ENCODE peak calls at places on chromosomes 6 and 20, in six cellular contexts. I is endothelial cell of umbilical vein, H is thyroid gland, V is heart left ventricle, Q is lower leg skin, F is A549. Y is an unnamed sample.

GRCh38 chr20:23879811-23880374 is 345 bp upstream of the CST5 start:
- DNase-seq in I (no peak), H (no peak), V (no peak), Q (no peak), F (no peak), Y (no peak)

GRCh38 chr6:158798311-158798710 is 20.9 kb downstream of the EZR start:
- DNase-seq in I (no peak), H (peak; percentile 70), V (no peak), Q (no peak), F (no peak), Y (no peak)

GRCh38 chr6:82144007-82144851 is 103.3 kb downstream of the IBTK start:
- DNase-seq in I (peak; percentile 85), H (no peak), V (peak; percentile 43), Q (peak; percentile 28), F (peak; percentile 88), Y (no peak)

GRCh38 chr20:16929756-16930155 is 181.6 kb downstream of the OTOR start:
- DNase-seq in I (no peak), H (no peak), V (no peak), Q (no peak), F (no peak), Y (no peak)

GRCh38 chr6:107731422-107732319 is 92.4 kb downstream of the SCML4 start:
- DNase-seq in I (no peak), H (no peak), V (no peak), Q (no peak), F (no peak), Y (no peak)

GRCh38 chr6:115733426-115733825 is 327.3 kb downstream of the FRK start:
- DNase-seq in I (no peak), H (no peak), V (no peak), Q (no peak), F (no peak), Y (no peak)

GRCh38 chr6:150492507-150492906 is 107.2 kb upstream of the PLEKHG1 start:
- DNase-seq in I (no peak), H (no peak), V (no peak), Q (no peak), F (peak; percentile 42), Y (no peak)

GRCh38 chr20:34532751-34533150 is 16.5 kb downstream of the DYNLRB1 start:
- DNase-seq in I (no peak), H (no peak), V (no peak), Q (no peak), F (no peak), Y (no peak)

GRCh38 chr20:1950836-1951235 is 43.0 kb downstream of the PDYN start:
- DNase-seq in I (no peak), H (no peak), V (no peak), Q (no peak), F (no peak), Y (no peak)

GRCh38 chr6:147974376-147974775 is 368.3 kb upstream of the SASH1 start:
- DNase-seq in I (no peak), H (no peak), V (no peak), Q (no peak), F (peak; percentile 9), Y (no peak)

GRCh38 chr6:145887969-145888368 is 73.4 kb upstream of the FBXO30 start:
- DNase-seq in I (peak; percentile 70), H (peak; percentile 8), V (no peak), Q (no peak), F (peak; percentile 9), Y (no peak)

GRCh38 chr6:42301986-42302385 is 84.3 kb upstream of the MRPS10 start:
- DNase-seq in I (no peak), H (no peak), V (no peak), Q (no peak), F (no peak), Y (no peak)

GRCh38 chr20:53706511-53707031 is 112.9 kb upstream of the ZNF217 start:
- DNase-seq in I (no peak), H (no peak), V (no peak), Q (no peak), F (no peak), Y (no peak)

GRCh38 chr20:20452254-20452676 is 84.4 kb downstream of the INSM1 start:
- DNase-seq in I (peak; percentile 83), H (no peak), V (peak; percentile 44), Q (peak; percentile 31), F (no peak), Y (peak; percentile 25)

GRCh38 chr6:41678511-41679084 is 40.3 kb downstream of the MDFI start:
- DNase-seq in I (no peak), H (no peak), V (no peak), Q (no peak), F (no peak), Y (no peak)

GRCh38 chr6:168849459-168849858 is 404.2 kb downstream of the THBS2 start:
- DNase-seq in I (no peak), H (no peak), V (no peak), Q (no peak), F (no peak), Y (no peak)

GRCh38 chr6:168852336-168852884 is 401.2 kb downstream of the THBS2 start:
- DNase-seq in I (no peak), H (no peak), V (no peak), Q (no peak), F (no peak), Y (no peak)

GRCh38 chr6:168848797-168849196 is 404.8 kb downstream of the THBS2 start:
- DNase-seq in I (no peak), H (no peak), V (no peak), Q (no peak), F (no peak), Y (no peak)

DNA sequence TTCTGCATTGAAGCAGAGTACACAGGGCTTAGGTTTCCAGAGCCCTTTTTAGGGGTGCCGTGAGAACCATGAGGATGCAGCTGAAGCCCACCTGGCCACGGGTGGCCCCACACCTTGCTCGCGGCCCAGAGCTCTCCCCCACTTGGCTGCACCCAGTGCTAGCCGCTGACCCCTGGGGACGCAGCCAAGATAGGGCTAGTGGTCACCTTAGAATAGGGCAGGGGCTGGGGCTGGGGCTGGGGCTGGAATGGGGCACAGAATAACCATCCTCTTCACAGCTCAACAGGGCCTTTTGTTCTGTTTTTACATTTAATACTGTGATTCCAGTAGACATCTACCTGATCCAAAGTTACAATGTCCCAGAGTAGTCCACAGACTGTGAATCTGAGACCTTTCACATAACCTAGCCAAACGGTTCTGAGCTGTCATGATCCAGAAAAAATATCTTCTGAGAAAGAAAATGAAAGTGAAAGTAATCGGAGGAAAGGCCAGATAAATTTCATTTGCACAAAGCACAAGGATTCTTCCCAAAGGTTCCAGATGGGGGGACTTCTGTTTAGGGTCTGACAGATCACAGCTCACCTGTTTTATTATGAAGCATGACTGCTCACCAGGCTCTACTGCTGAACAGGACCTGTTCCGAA is 402.1 kb downstream of the THBS2 start:
- DNase-seq in I (no peak), H (no peak), V (no peak), Q (no peak), F (no peak), Y (no peak)
- H3K4me3 ChIP-seq in I (no peak overlapping the region), H (no peak overlapping the region), V (peak overlapping the region; percentile 36), Q (no peak overlapping the region), F (no peak overlapping the region), Y (peak overlapping the region; percentile 28)

GRCh38 chr6:30101939-30102700 is 10.8 kb downstream of the TRIM31 start:
- DNase-seq in I (peak; percentile 78), H (peak; percentile 93), V (peak; percentile 93), Q (peak; percentile 83), F (peak; percentile 81), Y (peak; percentile 20)
- TF ChIP-seq CTCF in I (no peak), H (no peak), V (no peak), Q (no peak), F (no peak), Y (no peak)

GRCh38 chr20:48690888-48691287 is 136.9 kb downstream of the PREX1 start:
- DNase-seq in I (no peak), H (peak; percentile 58), V (no peak), Q (no peak), F (no peak), Y (no peak)
- TF ChIP-seq POLR2A in I (no peak), H (no peak), V (no peak), Q (no peak), F (no peak), Y (no peak)

GRCh38 chr6:135185483-135185882 is 4.4 kb downstream of the MYB start:
- DNase-seq in I (no peak), H (no peak), V (no peak), Q (no peak), F (no peak), Y (no peak)
- H3K4me3 ChIP-seq in I (no peak overlapping the region), H (no peak overlapping the region), V (no peak overlapping the region), Q (no peak overlapping the region), F (no peak overlapping the region), Y (no peak overlapping the region)

Y was measured in esophagus squamous epithelium.